ENCODE peak calls at places on chromosomes 6 and 20, in four cellular contexts. X is AG08396, P is astrocyte of the spinal cord, E is GM20000. J is an unnamed sample.

GRCh38 chr20:49712918-49713778 is 530 bp downstream of the B4GALT5 start:
- DNase-seq in X (peak; percentile 54), P (no peak), E (no peak), J (no peak)

GRCh38 chr6:128630213-128630612 is 109.8 kb upstream of the PTPRK start:
- DNase-seq in P (no peak), E (no peak), X (no peak), J (no peak)

GRCh38 chr20:3090565-3090964 is 6.0 kb upstream of the AVP start:
- DNase-seq in P (no peak), X (no peak), E (no peak), J (no peak)

GRCh38 chr6:45495404-45496084 is 117.8 kb upstream of the SUPT3H start:
- DNase-seq in E (no peak), X (no peak), P (no peak), J (no peak)

GRCh38 chr6:87968435-87969278 is 79.0 kb upstream of the SPACA1 start:
- DNase-seq in E (peak; percentile 12), X (no peak), P (peak; percentile 13), J (no peak)

GRCh38 chr20:6704132-6704861 is 63.2 kb upstream of the BMP2 start:
- DNase-seq in E (no peak), X (peak; percentile 60), P (peak; percentile 79), J (peak; percentile 52)

GRCh38 chr6:14344486-14344885 is 226.9 kb downstream of the CD83 start:
- DNase-seq in P (no peak), X (no peak), E (no peak), J (no peak)

GRCh38 chr6:166950443-166950821 is 5.9 kb downstream of the RNASET2 start:
- DNase-seq in X (no peak), P (no peak), E (peak; percentile 76), J (no peak)

GRCh38 chr20:58019027-58019849 is 209.2 kb downstream of the ANKRD60 start:
- DNase-seq in X (peak; percentile 17), P (peak; percentile 87), E (no peak), J (no peak)

GRCh38 chr6:72466971-72467566 is 154.8 kb upstream of the KCNQ5 start:
- DNase-seq in X (no peak), P (no peak), E (no peak), J (no peak)

GRCh38 chr20:50189681-50190250 is 864 bp upstream of the CEBPB start:
- DNase-seq in X (no peak), E (no peak), P (no peak), J (no peak)

GRCh38 chr20:62181808-62182207 is 1.0 kb upstream of the MTG2 start:
- DNase-seq in P (no peak), E (no peak), X (no peak), J (no peak)

GRCh38 chr6:100186552-100186951 is 192.5 kb upstream of the MCHR2 start:
- DNase-seq in P (peak; percentile 56), E (no peak), X (no peak), J (no peak)

GRCh38 chr6:96299525-96299924 is 222.1 kb upstream of the UFL1 start:
- DNase-seq in E (no peak), P (no peak), X (no peak), J (no peak)

GRCh38 chr20:34781250-34781649 is 44.2 kb downstream of the NCOA6 start:
- DNase-seq in P (no peak), X (no peak), E (no peak), J (no peak)

GRCh38 chr6:35757461-35758123 is 18.8 kb upstream of the CLPSL2 start:
- DNase-seq in E (peak; percentile 63), X (peak; percentile 48), P (peak; percentile 37), J (no peak)

GRCh38 chr6:139029470-139030210 is 1.1 kb downstream of the ABRACL start:
- DNase-seq in E (peak; percentile 68), X (peak; percentile 80), P (peak; percentile 34), J (no peak)

GRCh38 chr6:111540971-111541719 is 58.1 kb upstream of the REV3L start:
- DNase-seq in P (no peak), X (no peak), E (no peak), J (no peak)

GRCh38 chr6:7727951-7728854 is 2.3 kb downstream of the BMP6 start:
- DNase-seq in P (no peak), E (peak; percentile 50), X (peak; percentile 34), J (no peak)

GRCh38 chr6:115765966-115766365 is 294.7 kb downstream of the FRK start:
- DNase-seq in X (no peak), P (no peak), E (no peak), J (no peak)

GRCh38 chr20:2037296-2037914 is 43.5 kb upstream of the PDYN start:
- DNase-seq in E (no peak), P (no peak), X (no peak), J (no peak)

GRCh38 chr6:45445749-45446454 is 68.2 kb upstream of the SUPT3H start:
- DNase-seq in E (no peak), P (peak; percentile 99), X (peak; percentile 80), J (peak; percentile 97)

GRCh38 chr6:101534821-101535220 is 141.3 kb downstream of the GRIK2 start:
- DNase-seq in P (no peak), E (no peak), X (no peak), J (no peak)

GRCh38 chr6:81753709-81754678 is 1.5 kb upstream of the TENT5A start:
- DNase-seq in P (peak; percentile 59), E (peak; percentile 70), X (peak; percentile 70), J (no peak)

GRCh38 chr6:169859978-169860703 is 108.7 kb downstream of the ERMARD start:
- DNase-seq in E (no peak), P (no peak), X (no peak), J (no peak)

GRCh38 chr6:7684843-7685242 is 41.1 kb upstream of the BMP6 start:
- DNase-seq in X (no peak), P (no peak), E (no peak), J (no peak)

GRCh38 chr6:160027931-160028330 is 59.0 kb downstream of the IGF2R start:
- DNase-seq in E (no peak), X (no peak), P (no peak), J (no peak)

GRCh38 chr20:38751360-38751976 is 3.2 kb downstream of the ACTR5 start:
- DNase-seq in P (peak; percentile 38), X (peak; percentile 49), E (peak; percentile 52), J (no peak)

GRCh38 chr6:38307730-38308129 is 332.0 kb downstream of the BTBD9 start:
- DNase-seq in E (peak; percentile 32), P (no peak), X (no peak), J (no peak)

GRCh38 chr6:130307752-130308361 is 58.0 kb upstream of the TMEM200A start:
- DNase-seq in E (no peak), X (peak; percentile 41), P (peak; percentile 70), J (peak; percentile 56)

GRCh38 chr6:2363211-2363610 is 117.8 kb upstream of the GMDS start:
- DNase-seq in E (no peak), X (no peak), P (no peak), J (no peak)

GRCh38 chr6:35669441-35669776 is 19.3 kb downstream of the FKBP5 start:
- DNase-seq in E (no peak), X (no peak), P (peak; percentile 60), J (no peak)

GRCh38 chr6:149317656-149318571 is at the start of gene TAB2:
- DNase-seq in X (no peak), P (peak; percentile 23), E (peak; percentile 74), J (no peak)

GRCh38 chr6:124765314-124765713 is 196.9 kb upstream of the RNF217 start:
- DNase-seq in X (no peak), P (no peak), E (no peak), J (no peak)

GRCh38 chr6:98566126-98566525 is 268.2 kb upstream of the POU3F2 start:
- DNase-seq in P (no peak), X (no peak), E (no peak), J (no peak)

GRCh38 chr20:38369387-38369786 is 23.1 kb downstream of the LBP start:
- DNase-seq in P (no peak), X (peak; percentile 30), E (peak; percentile 41), J (no peak)

GRCh38 chr6:11315743-11316437 is 83.4 kb upstream of the NEDD9 start:
- DNase-seq in X (peak; percentile 45), E (no peak), P (peak; percentile 96), J (peak; percentile 62)

GRCh38 chr20:59023616-59024015 is 4.4 kb downstream of the TUBB1 start:
- DNase-seq in P (no peak), E (no peak), X (no peak), J (no peak)

GRCh38 chr6:148999921-149000589 is 253.2 kb downstream of the UST start:
- DNase-seq in X (peak; percentile 59), P (peak; percentile 91), E (no peak), J (peak; percentile 75)